ENCODE peak calls at places on chromosomes 6 and 20, in five cellular contexts. O is MM.1S, C is HepG2, J is fibroblast of pulmonary artery, A is hepatocyte. Z is an unnamed sample.

GRCh38 chr20:19658137-19658536 is 99.9 kb upstream of the RIN2 start:
- DNase-seq in O (peak), C (no peak), J (no peak), A (no peak), Z (no peak)

GRCh38 chr20:37408930-37409210 is 62.9 kb downstream of the SRC start:
- DNase-seq in O (no peak), C (no peak), J (no peak), A (no peak), Z (no peak)

GRCh38 chr20:20680991-20681508 is 31.4 kb downstream of the RALGAPA2 start:
- DNase-seq in O (no peak), C (no peak), J (no peak), A (no peak), Z (no peak)

GRCh38 chr6:157248264-157248663 is 75.1 kb downstream of the TMEM242 start:
- DNase-seq in O (no peak), C (no peak), J (no peak), A (no peak), Z (no peak)

GRCh38 chr20:35101620-35102019 is 9.0 kb upstream of the TRPC4AP start:
- DNase-seq in O (no peak), C (no peak), J (no peak), A (no peak), Z (no peak)

GRCh38 chr20:12882832-12883506 is 125.8 kb upstream of the SPTLC3 start:
- DNase-seq in O (no peak), C (no peak), J (peak), A (peak), Z (no peak)

GRCh38 chr6:137883400-137883888 is 16.4 kb downstream of the TNFAIP3 start:
- DNase-seq in O (no peak), C (no peak), J (peak), A (no peak), Z (no peak)

GRCh38 chr6:121515615-121516265 is 80.3 kb downstream of the GJA1 start:
- DNase-seq in O (no peak), C (no peak), J (peak), A (no peak), Z (no peak)

GRCh38 chr20:15195378-15195777 is 858.0 kb upstream of the FLRT3 start:
- DNase-seq in O (no peak), C (no peak), J (no peak), A (no peak), Z (no peak)

GRCh38 chr6:13427838-13428527 is 59.4 kb downstream of the GFOD1 start:
- DNase-seq in O (peak), C (no peak), J (no peak), A (no peak), Z (no peak)

GRCh38 chr6:52904562-52905279 is 4.8 kb downstream of the GSTA3 start:
- DNase-seq in O (no peak), C (peak), J (peak), A (no peak), Z (no peak)

GRCh38 chr20:1469925-1470571 is 3.4 kb upstream of the NSFL1C start:
- DNase-seq in O (peak), C (peak), J (peak), A (peak), Z (peak)

GRCh38 chr6:43492673-43493072 is 15.3 kb downstream of the TJAP1 start:
- DNase-seq in O (no peak), C (no peak), J (peak), A (no peak), Z (no peak)

GRCh38 chr20:62303049-62303326 is 191 bp downstream of the ADRM1 start:
- DNase-seq in O (no peak), C (no peak), J (no peak), A (no peak), Z (no peak)

GRCh38 chr20:20795119-20795518 is 82.7 kb upstream of the RALGAPA2 start:
- DNase-seq in O (no peak), C (no peak), J (no peak), A (no peak), Z (no peak)

GRCh38 chr6:53605543-53606235 is 59.9 kb downstream of the KLHL31 start:
- DNase-seq in O (no peak), C (no peak), J (no peak), A (no peak), Z (no peak)

GRCh38 chr20:35226775-35227681 is 538 bp downstream of the MMP24 start:
- DNase-seq in O (peak), C (peak), J (peak), A (peak), Z (no peak)

GRCh38 chr6:91442342-91442741 is 855.5 kb upstream of the MAP3K7 start:
- DNase-seq in O (no peak), C (no peak), J (no peak), A (no peak), Z (no peak)

GRCh38 chr6:45655630-45656422 is 278.1 kb upstream of the SUPT3H start:
- DNase-seq in O (no peak), C (no peak), J (peak), A (peak), Z (peak)

GRCh38 chr6:133241088-133241900 is at the start of gene EYA4:
- DNase-seq in O (peak), C (no peak), J (peak), A (peak), Z (no peak)

GRCh38 chr6:43785220-43785752 is 15.3 kb downstream of the VEGFA start:
- DNase-seq in O (no peak), C (no peak), J (no peak), A (no peak), Z (no peak)

GRCh38 chr20:60292001-60292520 is 333.8 kb downstream of the CDH26 start:
- DNase-seq in O (no peak), C (no peak), J (no peak), A (no peak), Z (no peak)

GRCh38 chr6:11042750-11043551 is 1.2 kb downstream of the ELOVL2 start:
- DNase-seq in O (no peak), C (no peak), J (peak), A (no peak), Z (peak)

GRCh38 chr6:128422200-128422599 is 98.2 kb downstream of the PTPRK start:
- DNase-seq in O (no peak), C (peak), J (no peak), A (no peak), Z (no peak)

GRCh38 chr6:16700202-16700997 is 60.9 kb downstream of the ATXN1 start:
- DNase-seq in O (no peak), C (no peak), J (no peak), A (no peak), Z (no peak)

GRCh38 chr20:34069341-34070078 is 42.5 kb downstream of the EIF2S2 start:
- DNase-seq in O (peak), C (peak), J (peak), A (peak), Z (peak)

GRCh38 chr6:148383658-148384417 is 41.2 kb downstream of the SASH1 start:
- DNase-seq in O (no peak), C (no peak), J (no peak), A (no peak), Z (no peak)

GRCh38 chr20:17629025-17629424 is 53.0 kb downstream of the RRBP1 start:
- DNase-seq in O (no peak), C (no peak), J (no peak), A (no peak), Z (no peak)

GRCh38 chr6:39113788-39114187 is 1.2 kb downstream of the SAYSD1 start:
- DNase-seq in O (no peak), C (no peak), J (no peak), A (no peak), Z (no peak)
- H3K4me3 ChIP-seq in O (peak), C (peak), J (peak), A (peak), Z (peak)

GRCh38 chr6:15595461-15596173 is 67.2 kb downstream of the DTNBP1 start:
- DNase-seq in O (no peak), C (no peak), J (peak), A (no peak), Z (no peak)

GRCh38 chr6:15594512-15595241 is 68.2 kb downstream of the DTNBP1 start:
- DNase-seq in O (no peak), C (no peak), J (no peak), A (no peak), Z (no peak)

GRCh38 chr6:15598273-15598778 is 64.5 kb downstream of the DTNBP1 start:
- DNase-seq in O (no peak), C (no peak), J (no peak), A (no peak), Z (no peak)

GRCh38 chr6:15593798-15594197 is 69.0 kb downstream of the DTNBP1 start:
- DNase-seq in O (no peak), C (no peak), J (peak), A (no peak), Z (no peak)

GRCh38 chr6:15596241-15596896 is 66.5 kb downstream of the DTNBP1 start:
- DNase-seq in O (no peak), C (no peak), J (peak), A (no peak), Z (no peak)
- TF ChIP-seq CTCF in O (no peak), C (no peak), J (peak), A (no peak), Z (no peak)

GRCh38 chr6:33590531-33591198 is 10.6 kb upstream of the BAK1 start:
- DNase-seq in O (no peak), C (peak), J (no peak), A (peak), Z (no peak)

GRCh38 chr6:33592280-33592594 is 12.2 kb upstream of the BAK1 start:
- DNase-seq in O (no peak), C (no peak), J (no peak), A (no peak), Z (no peak)

GRCh38 chr6:33591633-33592032 is 11.6 kb upstream of the BAK1 start:
- DNase-seq in O (no peak), C (no peak), J (no peak), A (no peak), Z (no peak)

GRCh38 chr6:33593414-33593727 is 13.3 kb upstream of the BAK1 start:
- DNase-seq in O (no peak), C (no peak), J (no peak), A (no peak), Z (no peak)

GRCh38 chr6:33592595-33593413 is 12.7 kb upstream of the BAK1 start:
- DNase-seq in O (no peak), C (no peak), J (no peak), A (peak), Z (no peak)
- H3K4me3 ChIP-seq in O (peak), C (no peak), J (no peak), A (no peak), Z (peak)

DNA sequence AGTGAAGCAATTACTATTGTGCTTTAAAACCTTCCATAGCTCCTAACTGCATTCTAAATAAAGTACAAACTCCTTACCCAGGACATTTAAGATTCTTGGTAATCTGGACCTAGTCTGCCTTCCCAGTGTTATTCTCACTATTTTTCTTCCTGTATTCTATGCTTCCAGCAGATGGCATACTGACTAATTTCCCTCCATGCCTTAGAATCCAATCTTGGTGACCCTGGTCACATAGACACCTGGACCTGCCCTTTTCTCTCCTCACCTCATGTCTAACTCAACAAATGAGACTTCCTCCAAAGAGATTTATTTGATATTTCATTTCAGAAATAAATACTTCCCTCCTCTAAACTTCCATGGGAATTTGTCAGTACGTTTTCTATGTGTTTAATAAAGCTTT is 25.8 kb downstream of the ROS1 start:
- DNase-seq in O (no peak), C (peak), J (peak), A (no peak), Z (no peak)
- TF ChIP-seq CTCF in O (no peak), C (peak), J (peak), A (peak), Z (peak)

Z was measured in epithelial cell of proximal tubule.